ENCODE peak calls at places on chromosomes 7 and 10, in nine cellular contexts. L, D, T, W, N, F, S, V and A are unnamed samples.

GRCh38 chr7:80589561-80590083 is 48.8 kb upstream of the CD36 start:
- DNase-seq in D (no peak), V (no peak), S (no peak), F (no peak), W (no peak), L (no peak), T (no peak), N (no peak), A (no peak)

GRCh38 chr7:18202315-18203045 is 174.8 kb upstream of the PRPS1L1 start:
- DNase-seq in N (no peak), S (no peak), W (no peak), T (no peak), L (no peak), D (no peak), F (no peak), V (no peak), A (no peak)

GRCh38 chr10:12042409-12042796 is 206 bp downstream of the UPF2 start:
- DNase-seq in S (peak), V (peak), N (peak), L (peak), W (no peak), D (no peak), F (peak), T (peak), A (no peak)

GRCh38 chr7:25031007-25031406 is 51.0 kb upstream of the OSBPL3 start:
- DNase-seq in T (no peak), F (no peak), S (no peak), D (no peak), W (no peak), N (no peak), V (no peak), L (no peak), A (no peak)

GRCh38 chr10:115660391-115660790 is 567.2 kb downstream of the ATRNL1 start:
- DNase-seq in V (no peak), S (no peak), N (no peak), W (no peak), T (no peak), L (no peak), F (no peak), D (no peak), A (no peak)

GRCh38 chr10:133271521-133272300 is 5.0 kb downstream of the ADAM8 start:
- DNase-seq in T (no peak), V (no peak), S (no peak), N (no peak), D (peak), F (no peak), W (no peak), L (no peak), A (no peak)

GRCh38 chr7:116138202-116138801 is 72.0 kb upstream of the TES start:
- DNase-seq in T (peak), V (peak), F (peak), W (no peak), D (peak), L (no peak), S (no peak), N (no peak), A (no peak)

GRCh38 chr7:131219277-131220041 is 108.2 kb upstream of the MKLN1 start:
- DNase-seq in D (peak), S (peak), F (peak), L (no peak), T (no peak), V (no peak), N (no peak), W (no peak), A (no peak)

GRCh38 chr10:34028936-34029335 is 694.5 kb upstream of the NRP1 start:
- DNase-seq in W (no peak), F (no peak), T (no peak), S (no peak), L (no peak), N (no peak), V (no peak), D (no peak), A (no peak)

GRCh38 chr10:73771722-73772279 is 10.0 kb upstream of the CHCHD1 start:
- DNase-seq in S (peak), N (peak), D (peak), W (peak), F (peak), T (peak), V (peak), L (peak), A (peak)

GRCh38 chr10:62278461-62278910 is 9.8 kb upstream of the RTKN2 start:
- DNase-seq in N (no peak), V (no peak), T (no peak), D (no peak), S (no peak), W (no peak), L (no peak), F (no peak), A (no peak)

GRCh38 chr7:8015095-8015745 is 46.6 kb downstream of the GLCCI1 start:
- DNase-seq in S (no peak), F (no peak), T (no peak), L (no peak), W (no peak), V (no peak), D (no peak), N (no peak), A (no peak)

GRCh38 chr10:78336402-78336791 is 302.7 kb downstream of the RPS24 start:
- DNase-seq in D (peak), F (no peak), L (no peak), W (no peak), N (no peak), V (no peak), S (no peak), T (no peak), A (no peak)

GRCh38 chr7:117251687-117252086 is 71.2 kb downstream of the WNT2 start:
- DNase-seq in D (no peak), F (no peak), V (peak), S (no peak), W (no peak), L (no peak), N (no peak), T (no peak), A (no peak)

GRCh38 chr7:74656421-74656910 is 1.1 kb upstream of the GTF2I start:
- DNase-seq in D (peak), L (no peak), W (peak), S (peak), T (peak), N (peak), F (peak), V (peak), A (peak)

GRCh38 chr10:129679207-129679606 is 212.2 kb downstream of the MGMT start:
- DNase-seq in W (no peak), T (no peak), S (no peak), N (no peak), L (no peak), V (no peak), D (no peak), F (no peak), A (no peak)